ENCODE peak calls at places on chromosomes 11 and 22, in five cellular contexts. One of them, this sample, is unnamed. For H3K4me1 and H3K9me3, the result is how much of the 10 kb centered on the place peaks cover.

GRCh38 chr11:34650528-34650927 is 29.6 kb downstream of the EHF start:
- DNase-seq in GM12878: peak
- DNase-seq in HCT116: no peak
- DNase-seq in HepG2: no peak
- DNase-seq in SK-N-SH: no peak
- DNase-seq in this sample: no peak

GRCh38 chr22:17199131-17199731 is 20.0 kb downstream of the ADA2 start:
- DNase-seq in HepG2: no peak
- DNase-seq in HCT116: no peak
- DNase-seq in GM12878: no peak
- DNase-seq in SK-N-SH: peak
- DNase-seq in this sample: peak

GRCh38 chr11:62061356-62062222 is 62.2 kb upstream of the INCENP start:
- DNase-seq in HCT116: no peak
- DNase-seq in GM12878: no peak
- DNase-seq in HepG2: peak
- DNase-seq in SK-N-SH: no peak
- DNase-seq in this sample: no peak

GRCh38 chr11:112157274-112157766 is 6.6 kb downstream of the IL18 start:
- DNase-seq in GM12878: no peak
- DNase-seq in HepG2: peak
- DNase-seq in SK-N-SH: no peak
- DNase-seq in HCT116: peak
- DNase-seq in this sample: no peak

GRCh38 chr22:26777402-26777801 is 120.0 kb downstream of the MIAT start:
- DNase-seq in HCT116: no peak
- DNase-seq in GM12878: no peak
- DNase-seq in HepG2: no peak
- DNase-seq in SK-N-SH: no peak
- DNase-seq in this sample: peak

GRCh38 chr11:119684361-119685072 is 44.5 kb downstream of the NECTIN1 start:
- DNase-seq in SK-N-SH: peak
- DNase-seq in HepG2: peak
- DNase-seq in HCT116: no peak
- DNase-seq in GM12878: no peak
- DNase-seq in this sample: no peak

GRCh38 chr11:7573193-7573557 is 59.4 kb downstream of the PPFIBP2 start:
- DNase-seq in HepG2: no peak
- DNase-seq in HCT116: no peak
- DNase-seq in GM12878: no peak
- DNase-seq in SK-N-SH: no peak
- DNase-seq in this sample: no peak

GRCh38 chr22:45504703-45505341 is 2.1 kb downstream of the FBLN1 start:
- DNase-seq in GM12878: no peak
- DNase-seq in SK-N-SH: peak
- DNase-seq in HCT116: no peak
- DNase-seq in HepG2: no peak
- DNase-seq in this sample: no peak

GRCh38 chr11:128336203-128336602 is 251.2 kb downstream of the ETS1 start:
- DNase-seq in HepG2: peak
- DNase-seq in HCT116: no peak
- DNase-seq in SK-N-SH: no peak
- DNase-seq in GM12878: no peak
- DNase-seq in this sample: no peak

GRCh38 chr11:105588001-105588400 is 21.9 kb upstream of the GRIA4 start:
- DNase-seq in GM12878: no peak
- DNase-seq in HepG2: no peak
- DNase-seq in SK-N-SH: no peak
- DNase-seq in HCT116: no peak
- DNase-seq in this sample: no peak

GRCh38 chr11:64996710-64997380 is at the start of gene BATF2:
- DNase-seq in HepG2: peak
- DNase-seq in GM12878: no peak
- DNase-seq in SK-N-SH: peak
- DNase-seq in HCT116: peak
- DNase-seq in this sample: peak

DNA sequence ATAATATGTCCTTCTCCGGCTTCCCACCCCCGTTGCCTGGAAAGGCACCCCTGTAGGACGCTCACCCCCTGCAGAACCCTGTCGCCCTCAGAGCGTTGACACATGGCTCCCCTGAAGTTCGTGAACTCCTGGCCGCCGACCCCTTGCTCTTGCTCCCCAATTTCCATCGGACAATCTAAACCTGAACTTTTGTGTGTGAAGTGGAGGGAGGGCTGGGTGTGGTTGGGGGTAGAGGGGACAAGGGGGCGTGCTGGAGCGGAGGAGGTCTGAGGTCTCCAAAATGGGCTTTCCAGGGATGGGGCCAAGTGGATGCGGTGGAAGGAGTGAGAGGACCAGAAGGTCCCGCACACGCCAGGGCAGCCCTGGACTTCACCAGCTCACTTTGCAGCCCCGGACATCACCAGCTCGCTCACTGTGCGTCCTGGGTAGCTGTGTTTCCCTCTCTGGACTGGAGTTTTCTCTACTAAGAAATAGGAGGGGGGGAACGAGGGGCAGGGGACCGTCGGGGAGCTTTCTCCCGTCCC is 18.6 kb downstream of the CREB3L1 start:
- DNase-seq in HepG2: no peak
- DNase-seq in SK-N-SH: no peak
- DNase-seq in HCT116: no peak
- DNase-seq in GM12878: no peak
- DNase-seq in this sample: no peak
- H3K4me1 ChIP-seq in HepG2: under half
- H3K4me1 ChIP-seq in SK-N-SH: half or more
- H3K4me1 ChIP-seq in HCT116: under half
- H3K4me1 ChIP-seq in GM12878: under half
- H3K4me1 ChIP-seq in this sample: under half

GRCh38 chr11:22479986-22480740 is 142.0 kb downstream of the SLC17A6 start:
- DNase-seq in HCT116: no peak
- DNase-seq in SK-N-SH: no peak
- DNase-seq in GM12878: no peak
- DNase-seq in HepG2: no peak
- DNase-seq in this sample: no peak
- TF ChIP-seq YY1 in HCT116: no peak
- TF ChIP-seq YY1 in SK-N-SH: no peak
- TF ChIP-seq YY1 in GM12878: no peak
- TF ChIP-seq YY1 in HepG2: no peak
- TF ChIP-seq YY1 in this sample: no peak

DNA sequence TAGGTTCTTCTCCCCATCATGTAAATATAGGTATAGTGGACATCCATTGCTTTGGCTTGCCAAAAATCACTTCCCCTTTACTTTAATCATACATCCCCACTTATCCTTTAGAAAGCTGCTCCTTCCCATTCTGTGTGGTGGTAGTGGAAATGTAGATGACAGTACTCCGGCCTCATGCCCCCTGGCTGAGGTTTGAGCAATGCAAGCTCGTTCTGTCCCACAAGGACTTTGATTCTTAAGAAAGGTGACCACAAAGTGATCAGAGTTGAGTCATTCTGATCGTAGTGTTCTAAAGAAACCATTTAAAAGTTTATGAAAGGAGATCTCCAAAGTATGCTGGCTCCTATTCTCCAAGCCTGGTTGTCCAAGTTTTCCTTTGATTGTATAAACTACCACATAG is 10.9 kb downstream of the TUG1 start:
- DNase-seq in HepG2: no peak
- DNase-seq in GM12878: no peak
- DNase-seq in SK-N-SH: no peak
- DNase-seq in HCT116: no peak
- DNase-seq in this sample: no peak
- H3K9me3 ChIP-seq in HepG2: under half
- H3K9me3 ChIP-seq in GM12878: under half
- H3K9me3 ChIP-seq in SK-N-SH: under half
- H3K9me3 ChIP-seq in HCT116: under half
- H3K9me3 ChIP-seq in this sample: under half

DNA sequence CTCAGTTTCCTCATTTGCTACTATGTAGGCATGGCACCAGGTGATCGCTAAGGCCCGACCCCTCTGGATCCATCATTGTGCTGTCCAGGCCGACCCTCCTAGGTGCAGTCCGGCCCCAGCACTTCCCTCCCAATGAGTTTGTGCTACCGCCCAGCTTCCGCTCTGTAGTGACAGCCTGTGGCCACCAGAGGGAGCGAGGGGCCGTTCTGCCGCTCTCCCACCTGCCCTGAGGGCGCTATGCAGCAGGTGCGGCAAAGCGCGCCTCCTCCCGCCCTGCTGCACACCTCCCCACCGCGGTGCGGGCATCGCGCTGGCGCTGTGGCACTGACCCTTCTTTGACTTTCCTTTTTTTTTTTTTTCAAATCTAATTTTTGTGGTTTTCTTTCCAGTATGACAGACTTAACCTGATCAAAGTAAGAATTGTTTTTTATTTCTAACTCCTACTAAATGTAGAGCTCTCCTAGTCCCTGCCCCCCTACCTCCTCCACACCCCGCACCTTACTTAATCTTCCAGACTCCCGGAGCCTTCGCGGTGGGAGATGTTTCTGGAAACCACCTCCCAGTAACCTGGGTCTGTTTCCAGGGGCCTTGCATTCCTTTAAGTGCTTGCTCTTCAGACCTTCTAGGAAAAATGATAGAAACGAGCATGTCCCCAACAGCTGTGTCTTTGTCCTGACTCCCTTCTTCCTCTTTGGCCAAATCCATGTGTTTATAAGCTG is 73.7 kb downstream of the SCN3B start:
- DNase-seq in HCT116: peak
- DNase-seq in SK-N-SH: peak
- DNase-seq in HepG2: peak
- DNase-seq in GM12878: no peak
- DNase-seq in this sample: peak
- H3K4me1 ChIP-seq in HCT116: under half
- H3K4me1 ChIP-seq in SK-N-SH: under half
- H3K4me1 ChIP-seq in HepG2: under half
- H3K4me1 ChIP-seq in GM12878: under half
- H3K4me1 ChIP-seq in this sample: under half

This sample was measured in NT2/D1.